ENCODE peak calls at places on chromosomes 4 and X, in nine cellular contexts. W, F, J, B, G, N, A, P and Z are unnamed samples.

GRCh38 chrX:14832591-14832990 is 40.3 kb downstream of the FANCB start:
- DNase-seq in A (no peak), N (no peak), G (no peak), J (no peak), W (no peak), F (no peak), B (no peak), P (no peak), Z (no peak)

GRCh38 chr4:71113294-71113693 is 119.8 kb downstream of the DCK start:
- DNase-seq in F (no peak), N (no peak), P (no peak), J (no peak), A (no peak), G (no peak), W (no peak), B (no peak), Z (no peak)

GRCh38 chrX:131762802-131763234 is 218.9 kb downstream of the OR13H1 start:
- DNase-seq in N (no peak), W (no peak), P (no peak), B (no peak), F (no peak), A (no peak), G (no peak), J (no peak), Z (peak; percentile 29)

GRCh38 chr4:104491826-104492771 is 2.6 kb downstream of the CXXC4 start:
- DNase-seq in N (no peak), G (no peak), P (no peak), F (no peak), W (no peak), B (no peak), A (no peak), J (no peak), Z (no peak)

GRCh38 chr4:139763668-139764067 is 98.0 kb downstream of the MGST2 start:
- DNase-seq in A (no peak), P (no peak), J (no peak), W (no peak), G (no peak), F (no peak), N (no peak), B (no peak), Z (no peak)

GRCh38 chrX:139382529-139382928 is 148.0 kb upstream of the F9 start:
- DNase-seq in P (no peak), N (peak; percentile 45), A (no peak), J (no peak), G (no peak), B (no peak), F (no peak), W (no peak), Z (no peak)

GRCh38 chrX:22628275-22628674 is 355.6 kb downstream of the CBLL2 start:
- DNase-seq in W (no peak), J (no peak), G (no peak), A (no peak), P (no peak), F (no peak), N (no peak), B (no peak), Z (no peak)

GRCh38 chr4:41256131-41256739 is 493 bp upstream of the UCHL1 start:
- DNase-seq in P (no peak), J (no peak), B (no peak), F (peak; percentile 26), W (no peak), G (no peak), A (no peak), N (no peak), Z (no peak)

GRCh38 chr4:180947421-180947820 is 1295.8 kb upstream of the TENM3 start:
- DNase-seq in B (no peak), P (no peak), W (no peak), N (no peak), G (no peak), A (no peak), J (no peak), F (no peak), Z (no peak)

GRCh38 chr4:1511441-1512041 is 105.3 kb upstream of the NKX1-1 start:
- DNase-seq in J (no peak), B (peak; percentile 30), P (no peak), F (no peak), N (peak; percentile 40), A (no peak), G (peak; percentile 45), W (no peak), Z (peak; percentile 30)

GRCh38 chrX:112820364-112821308 is 20.0 kb downstream of the AMOT start:
- DNase-seq in B (no peak), F (no peak), N (no peak), J (no peak), G (no peak), A (no peak), P (no peak), W (no peak), Z (no peak)

GRCh38 chr4:26076000-26076587 is 162.1 kb downstream of the SMIM20 start:
- DNase-seq in J (no peak), P (no peak), G (peak; percentile 54), B (no peak), A (no peak), F (no peak), W (no peak), N (no peak), Z (no peak)

GRCh38 chrX:104566921-104567501 is 1.0 kb downstream of the IL1RAPL2 start:
- DNase-seq in B (no peak), W (no peak), J (no peak), A (no peak), P (no peak), G (no peak), N (peak; percentile 46), F (no peak), Z (no peak)

GRCh38 chrX:130118941-130119640 is 8.8 kb upstream of the ELF4 start:
- DNase-seq in P (no peak), J (no peak), G (no peak), B (no peak), F (peak; percentile 21), W (no peak), A (no peak), N (no peak), Z (no peak)

GRCh38 chr4:110487873-110488272 is 11.9 kb downstream of the ENPEP start:
- DNase-seq in F (no peak), P (no peak), B (no peak), A (no peak), G (no peak), J (no peak), W (no peak), N (no peak), Z (no peak)

GRCh38 chr4:138217567-138217966 is 24.6 kb downstream of the SLC7A11 start:
- DNase-seq in J (peak; percentile 6), N (no peak), F (no peak), P (no peak), A (no peak), B (no peak), W (no peak), G (no peak), Z (no peak)

GRCh38 chr4:140071043-140071442 is 82.9 kb downstream of the MAML3 start:
- DNase-seq in J (no peak), G (no peak), A (no peak), P (no peak), B (no peak), W (no peak), F (no peak), N (no peak), Z (no peak)

GRCh38 chr4:35559559-35560365 is 684.6 kb downstream of the ARAP2 start:
- DNase-seq in N (peak; percentile 35), A (no peak), B (no peak), W (no peak), P (no peak), J (no peak), G (no peak), F (no peak), Z (no peak)

GRCh38 chr4:140130677-140131076 is 23.3 kb downstream of the MAML3 start:
- DNase-seq in A (peak; percentile 83), G (no peak), N (no peak), P (no peak), F (no peak), W (peak; percentile 94), J (no peak), B (no peak), Z (no peak)

GRCh38 chrX:40623665-40624064 is 437 bp downstream of the MPC1L start:
- DNase-seq in N (no peak), G (no peak), B (no peak), P (no peak), J (no peak), A (no peak), W (no peak), F (no peak), Z (no peak)

GRCh38 chr4:185004562-185005208 is 13.6 kb upstream of the HELT start:
- DNase-seq in G (no peak), W (no peak), F (no peak), P (no peak), B (no peak), J (no peak), N (peak; percentile 84), A (no peak), Z (no peak)

GRCh38 chrX:111445485-111445884 is 33.5 kb upstream of the DCX start:
- DNase-seq in P (no peak), W (no peak), N (no peak), B (no peak), A (no peak), G (no peak), F (no peak), J (no peak), Z (no peak)

GRCh38 chr4:184695178-184695896 is 38.6 kb downstream of the CENPU start:
- DNase-seq in B (no peak), N (no peak), P (no peak), F (no peak), G (no peak), J (no peak), W (peak; percentile 59), A (no peak), Z (no peak)

GRCh38 chrX:54043696-54044125 is 562 bp downstream of the PHF8 start:
- DNase-seq in P (peak; percentile 5), J (no peak), B (peak; percentile 18), F (no peak), W (no peak), A (no peak), N (peak; percentile 81), G (peak; percentile 36), Z (peak; percentile 12)

GRCh38 chr4:142976482-142976881 is 130.4 kb upstream of the INPP4B start:
- DNase-seq in J (no peak), N (no peak), F (no peak), W (no peak), P (no peak), A (no peak), G (no peak), B (no peak), Z (no peak)

GRCh38 chr4:165532976-165533375 is 154.2 kb downstream of the CPE start:
- DNase-seq in P (no peak), N (no peak), B (no peak), F (no peak), A (no peak), G (no peak), J (no peak), W (no peak), Z (no peak)

GRCh38 chr4:184937030-184937710 is 81.1 kb upstream of the HELT start:
- DNase-seq in A (no peak), F (no peak), W (no peak), N (no peak), J (no peak), P (no peak), G (no peak), B (no peak), Z (no peak)

GRCh38 chr4:28948501-28948900 is 1771.7 kb upstream of the PCDH7 start:
- DNase-seq in B (no peak), F (no peak), W (no peak), J (no peak), P (no peak), G (no peak), A (no peak), N (no peak), Z (no peak)

GRCh38 chr4:6938237-6938636 is 28.6 kb downstream of the TBC1D14 start:
- DNase-seq in B (no peak), A (no peak), W (no peak), N (peak; percentile 56), P (no peak), J (no peak), G (no peak), F (no peak), Z (no peak)

GRCh38 chr4:38774181-38774580 is 8.6 kb downstream of the TLR10 start:
- DNase-seq in J (no peak), P (no peak), B (no peak), A (no peak), W (no peak), N (no peak), F (no peak), G (no peak), Z (no peak)

GRCh38 chr4:168981942-168982341 is 28.1 kb downstream of the CBR4 start:
- DNase-seq in J (no peak), P (no peak), F (no peak), W (no peak), B (no peak), A (no peak), G (no peak), N (no peak), Z (no peak)